ENCODE peak calls at places on chromosomes 5 and 9, in nine cellular contexts. U is cardiac muscle cell, L is WTC11, W is A673, E is H9, N is endodermal cell, F is RWPE2, Z is GM10248, S is endothelial cell. T is an unnamed sample.

GRCh38 chr5:154198611-154199230 is 8.2 kb downstream of the GALNT10 start:
- DNase-seq in U (peak), L (no peak), W (no peak), E (no peak), N (peak), F (no peak), Z (no peak), S (no peak), T (no peak)

GRCh38 chr9:134693011-134693410 is 51.4 kb downstream of the COL5A1 start:
- DNase-seq in U (no peak), L (no peak), W (no peak), E (no peak), N (no peak), F (no peak), Z (no peak), S (no peak), T (no peak)

GRCh38 chr5:39121922-39122321 is 47.7 kb upstream of the RICTOR start:
- DNase-seq in U (no peak), L (no peak), W (no peak), E (no peak), N (no peak), F (no peak), Z (no peak), S (no peak), T (no peak)

GRCh38 chr5:56496581-56497063 is 263.5 kb upstream of the ANKRD55 start:
- DNase-seq in U (no peak), L (no peak), W (no peak), E (no peak), N (no peak), F (no peak), Z (no peak), S (no peak), T (no peak)

GRCh38 chr9:129125478-129125877 is 14.3 kb downstream of the PTPA start:
- DNase-seq in U (peak), L (no peak), W (no peak), E (no peak), N (no peak), F (no peak), Z (no peak), S (no peak), T (no peak)

GRCh38 chr5:123482258-123482657 is 29.7 kb upstream of the CSNK1G3 start:
- DNase-seq in U (no peak), L (no peak), W (no peak), E (no peak), N (no peak), F (no peak), Z (no peak), S (no peak), T (no peak)

GRCh38 chr5:39092581-39093350 is 18.6 kb upstream of the RICTOR start:
- DNase-seq in U (peak), L (no peak), W (peak), E (no peak), N (no peak), F (no peak), Z (no peak), S (no peak), T (no peak)

GRCh38 chr5:148002471-148002870 is 61.3 kb upstream of the SPINK5 start:
- DNase-seq in U (no peak), L (no peak), W (no peak), E (no peak), N (no peak), F (no peak), Z (no peak), S (no peak), T (no peak)

GRCh38 chr5:139593716-139594319 is 32.7 kb downstream of the UBE2D2 start:
- DNase-seq in U (peak), L (no peak), W (no peak), E (no peak), N (no peak), F (no peak), Z (no peak), S (no peak), T (no peak)

GRCh38 chr5:65382582-65382981 is 99.1 kb downstream of the ADAMTS6 start:
- DNase-seq in U (no peak), L (no peak), W (no peak), E (no peak), N (no peak), F (no peak), Z (no peak), S (no peak), T (no peak)

GRCh38 chr5:194102-194501 is 2.8 kb downstream of the LRRC14B start:
- DNase-seq in U (no peak), L (no peak), W (no peak), E (no peak), N (no peak), F (no peak), Z (no peak), S (no peak), T (no peak)

GRCh38 chr9:113933671-113934070 is 57.6 kb downstream of the ZNF618 start:
- DNase-seq in U (no peak), L (no peak), W (no peak), E (no peak), N (no peak), F (no peak), Z (no peak), S (no peak), T (no peak)

GRCh38 chr5:151585970-151586369 is 5.2 kb downstream of the FAT2 start:
- DNase-seq in U (no peak), L (no peak), W (no peak), E (no peak), N (no peak), F (peak), Z (no peak), S (no peak), T (no peak)

GRCh38 chr5:252546-252945 is 18.9 kb upstream of the PDCD6 start:
- DNase-seq in U (no peak), L (no peak), W (peak), E (no peak), N (no peak), F (no peak), Z (no peak), S (no peak), T (no peak)

GRCh38 chr9:114836769-114837168 is 30.9 kb upstream of the TNFSF15 start:
- DNase-seq in U (no peak), L (no peak), W (no peak), E (no peak), N (no peak), F (no peak), Z (no peak), S (no peak), T (no peak)

GRCh38 chr5:58938568-58939424 is 355.9 kb downstream of the RAB3C start:
- DNase-seq in U (no peak), L (no peak), W (no peak), E (no peak), N (no peak), F (no peak), Z (no peak), S (no peak), T (no peak)

GRCh38 chr5:124755565-124755964 is 9.1 kb upstream of the ZNF608 start:
- DNase-seq in U (no peak), L (no peak), W (peak), E (no peak), N (no peak), F (no peak), Z (no peak), S (no peak), T (no peak)

GRCh38 chr5:861442-862366 is 10.9 kb upstream of the ZDHHC11 start:
- DNase-seq in U (no peak), L (no peak), W (no peak), E (no peak), N (no peak), F (no peak), Z (no peak), S (no peak), T (no peak)

GRCh38 chr9:121850366-121850765 is 198.9 kb downstream of the DAB2IP start:
- DNase-seq in U (no peak), L (no peak), W (no peak), E (no peak), N (no peak), F (no peak), Z (no peak), S (no peak), T (no peak)

GRCh38 chr5:65721050-65721774 is 697 bp downstream of the SGTB start:
- DNase-seq in U (peak), L (peak), W (peak), E (peak), N (peak), F (peak), Z (peak), S (peak), T (peak)

GRCh38 chr9:101848485-101848919 is 110.1 kb upstream of the GRIN3A start:
- DNase-seq in U (no peak), L (no peak), W (peak), E (no peak), N (no peak), F (no peak), Z (no peak), S (no peak), T (no peak)

GRCh38 chr5:141484499-141485304 is at the start of gene PCDHGC4:
- DNase-seq in U (no peak), L (peak), W (no peak), E (peak), N (peak), F (no peak), Z (peak), S (peak), T (peak)

GRCh38 chr5:127068771-127069330 is 4.5 kb downstream of the C5orf63 start:
- DNase-seq in U (peak), L (no peak), W (peak), E (no peak), N (no peak), F (no peak), Z (no peak), S (no peak), T (no peak)

GRCh38 chr5:39138182-39138487 is 63.9 kb upstream of the RICTOR start:
- DNase-seq in U (no peak), L (no peak), W (no peak), E (no peak), N (no peak), F (no peak), Z (no peak), S (no peak), T (no peak)

GRCh38 chr9:33785914-33786313 is 9.4 kb upstream of the PRSS3 start:
- DNase-seq in U (peak), L (no peak), W (peak), E (no peak), N (no peak), F (no peak), Z (no peak), S (no peak), T (no peak)

GRCh38 chr5:116361171-116361967 is 213.3 kb downstream of the SEMA6A start:
- DNase-seq in U (peak), L (peak), W (peak), E (peak), N (peak), F (no peak), Z (no peak), S (peak), T (peak)
- TF ChIP-seq CTCF in U (peak), L (peak), W (peak), E (peak), N (peak), F (no peak), Z (no peak), S (no peak), T (peak)

GRCh38 chr9:68654075-68654474 is 51.0 kb upstream of the PIP5K1B start:
- DNase-seq in U (no peak), L (no peak), W (no peak), E (no peak), N (no peak), F (no peak), Z (no peak), S (no peak), T (no peak)
- TF ChIP-seq CTCF in U (no peak), L (no peak), W (no peak), E (no peak), N (no peak), F (no peak), Z (no peak), S (no peak), T (no peak)

DNA sequence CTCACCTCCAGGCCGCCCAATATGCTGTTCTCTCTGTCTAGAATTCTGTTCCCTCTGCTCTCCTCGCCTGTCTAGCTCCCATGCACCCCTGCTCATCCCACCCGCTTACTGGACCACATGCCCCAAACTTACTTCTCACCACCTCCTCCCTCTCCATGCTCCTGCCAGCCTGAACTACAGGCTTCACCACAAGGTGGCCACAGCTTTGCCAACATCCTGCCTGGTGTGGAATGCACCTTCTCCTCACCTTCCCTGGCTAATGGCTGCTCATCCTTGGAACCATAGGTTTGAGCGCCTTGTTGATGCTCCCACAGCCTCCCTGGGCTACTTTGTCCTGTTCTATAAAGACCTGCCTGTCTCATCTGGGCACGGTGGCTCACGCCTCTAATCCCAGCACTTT is 9.6 kb downstream of the LAMC3 start:
- DNase-seq in U (no peak), L (no peak), W (no peak), E (peak), N (peak), F (no peak), Z (no peak), S (no peak), T (no peak)
- TF ChIP-seq CTCF in U (no peak), L (no peak), W (peak), E (peak), N (peak), F (peak), Z (no peak), S (peak), T (peak)

GRCh38 chr5:11048760-11049159 is 287.7 kb upstream of the DAP start:
- DNase-seq in U (no peak), L (peak), W (peak), E (no peak), N (no peak), F (no peak), Z (no peak), S (no peak), T (no peak)
- TF ChIP-seq CTCF in U (no peak), L (no peak), W (peak), E (peak), N (peak), F (peak), Z (peak), S (no peak), T (no peak)

GRCh38 chr9:69932901-69933300 is 110.7 kb upstream of the MAMDC2 start:
- DNase-seq in U (peak), L (peak), W (peak), E (peak), N (peak), F (no peak), Z (no peak), S (no peak), T (peak)
- TF ChIP-seq CTCF in U (peak), L (peak), W (peak), E (peak), N (peak), F (no peak), Z (no peak), S (no peak), T (peak)

DNA sequence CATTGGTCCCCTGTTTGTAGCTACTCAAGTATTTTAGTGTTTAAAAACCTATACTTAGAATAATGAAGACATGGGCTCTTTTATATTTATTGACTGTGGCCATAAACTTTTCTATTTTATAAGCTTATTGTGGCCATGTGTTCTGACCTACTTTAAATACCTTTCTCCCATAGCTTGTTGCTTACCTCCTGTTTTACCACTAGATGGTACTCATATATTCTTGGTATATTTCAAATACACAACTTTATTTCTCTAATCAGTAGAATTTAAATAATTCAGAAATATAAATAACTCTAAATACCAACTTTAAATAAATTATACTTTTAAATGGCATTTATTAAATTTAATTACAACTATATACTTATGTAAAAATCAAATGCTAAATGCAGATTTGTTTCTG is 498.0 kb downstream of the PRDM9 start:
- DNase-seq in U (no peak), L (no peak), W (no peak), E (no peak), N (no peak), F (no peak), Z (no peak), S (no peak), T (no peak)
- TF ChIP-seq CTCF in U (no peak), L (no peak), W (peak), E (peak), N (peak), F (peak), Z (no peak), S (no peak), T (peak)

GRCh38 chr5:73705364-73705763 is 79.4 kb downstream of the ARHGEF28 start:
- DNase-seq in U (no peak), L (no peak), W (no peak), E (no peak), N (no peak), F (no peak), Z (no peak), S (no peak), T (no peak)
- TF ChIP-seq CTCF in U (no peak), L (no peak), W (no peak), E (peak), N (peak), F (no peak), Z (no peak), S (no peak), T (peak)

GRCh38 chr9:133060417-133060841 is 1.4 kb upstream of the CEL start:
- DNase-seq in U (peak), L (no peak), W (no peak), E (peak), N (peak), F (no peak), Z (no peak), S (no peak), T (no peak)
- TF ChIP-seq CTCF in U (no peak), L (no peak), W (no peak), E (no peak), N (peak), F (no peak), Z (no peak), S (no peak), T (peak)

GRCh38 chr5:98308231-98308630 is 465.2 kb upstream of the RGMB start:
- DNase-seq in U (no peak), L (no peak), W (no peak), E (no peak), N (no peak), F (no peak), Z (no peak), S (no peak), T (no peak)

GRCh38 chr5:98307811-98308210 is 465.7 kb upstream of the RGMB start:
- DNase-seq in U (peak), L (no peak), W (no peak), E (no peak), N (no peak), F (no peak), Z (no peak), S (no peak), T (no peak)

GRCh38 chr5:98314262-98314661 is 459.2 kb upstream of the RGMB start:
- DNase-seq in U (peak), L (no peak), W (peak), E (no peak), N (no peak), F (no peak), Z (no peak), S (no peak), T (no peak)

GRCh38 chr5:98308960-98309359 is 464.5 kb upstream of the RGMB start:
- DNase-seq in U (peak), L (no peak), W (no peak), E (no peak), N (no peak), F (no peak), Z (no peak), S (no peak), T (no peak)

DNA sequence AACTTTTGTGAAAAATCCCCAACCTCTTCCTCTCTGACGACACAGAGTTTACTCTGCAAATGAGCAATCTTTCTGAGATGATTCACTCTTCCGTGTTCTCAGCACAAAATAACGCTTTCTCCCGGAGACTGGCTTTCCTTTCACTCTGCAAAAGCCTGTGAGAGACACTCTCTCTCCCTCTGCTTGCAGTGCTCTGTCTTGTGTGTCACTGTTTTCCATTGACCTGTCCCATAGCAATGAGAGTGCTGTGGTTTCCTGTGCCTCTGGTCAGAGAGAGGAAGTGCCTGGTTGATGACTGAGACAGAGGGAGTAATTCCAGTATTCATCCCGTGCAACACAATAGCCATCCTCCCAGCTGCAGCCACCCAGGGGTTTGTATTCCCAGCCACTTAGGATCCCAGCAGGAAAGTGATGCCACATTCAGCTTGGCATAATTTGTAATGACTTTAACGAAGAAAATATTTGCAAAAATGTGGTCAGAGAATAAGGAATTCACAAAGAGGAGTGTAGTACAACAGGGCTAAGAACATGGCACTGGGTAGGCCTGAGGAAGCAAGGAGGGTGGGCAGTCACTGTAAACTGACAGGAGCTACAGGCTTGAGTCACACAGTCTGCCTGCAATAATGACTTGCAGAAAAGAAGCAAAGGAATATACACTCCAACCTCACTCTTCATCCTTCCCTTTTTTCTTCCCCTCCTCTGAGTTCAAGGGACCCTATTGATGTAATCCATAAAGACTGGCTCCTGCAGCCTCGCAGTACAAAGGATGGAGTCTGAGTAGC is 463.5 kb upstream of the RGMB start:
- DNase-seq in U (peak), L (peak), W (peak), E (peak), N (peak), F (peak), Z (peak), S (peak), T (peak)
- TF ChIP-seq CTCF in U (no peak), L (no peak), W (no peak), E (no peak), N (no peak), F (peak), Z (no peak), S (no peak), T (no peak)

T was measured in neural crest cell.